ENCODE peak calls at places on chromosomes 7 and 10, in five cellular contexts. One of them, this sample, is unnamed.

GRCh38 chr10:76296885-76297775 is 865.7 kb downstream of the LRMDA start:
- DNase-seq in HFF-Myc: no peak
- DNase-seq in pancreas: no peak
- DNase-seq in AG04450: no peak
- DNase-seq in mammary epithelial cell: no peak
- DNase-seq in this sample: no peak

GRCh38 chr10:230758-231157 is 95.5 kb downstream of the ZMYND11 start:
- DNase-seq in HFF-Myc: no peak
- DNase-seq in pancreas: no peak
- DNase-seq in AG04450: no peak
- DNase-seq in mammary epithelial cell: no peak
- DNase-seq in this sample: no peak

GRCh38 chr10:96038476-96039387 is 4.7 kb upstream of the CCNJ start:
- DNase-seq in HFF-Myc: no peak
- DNase-seq in pancreas: no peak
- DNase-seq in AG04450: no peak
- DNase-seq in mammary epithelial cell: peak; percentile 58
- DNase-seq in this sample: no peak

GRCh38 chr7:46139079-46139478 is 218.0 kb upstream of the IGFBP3 start:
- DNase-seq in HFF-Myc: no peak
- DNase-seq in pancreas: no peak
- DNase-seq in AG04450: peak; percentile 81
- DNase-seq in mammary epithelial cell: peak; percentile 76
- DNase-seq in this sample: no peak

GRCh38 chr10:82889703-82890102 is 1014.7 kb downstream of the NRG3 start:
- DNase-seq in HFF-Myc: no peak
- DNase-seq in pancreas: no peak
- DNase-seq in AG04450: no peak
- DNase-seq in mammary epithelial cell: no peak
- DNase-seq in this sample: no peak

GRCh38 chr7:148898845-148899474 is 14.9 kb upstream of the EZH2 start:
- DNase-seq in HFF-Myc: no peak
- DNase-seq in pancreas: no peak
- DNase-seq in AG04450: no peak
- DNase-seq in mammary epithelial cell: no peak
- DNase-seq in this sample: no peak

GRCh38 chr7:158734861-158735260 is 30.3 kb upstream of the NCAPG2 start:
- DNase-seq in HFF-Myc: no peak
- DNase-seq in pancreas: no peak
- DNase-seq in AG04450: no peak
- DNase-seq in mammary epithelial cell: no peak
- DNase-seq in this sample: no peak

GRCh38 chr10:124652701-124653100 is 91.5 kb downstream of the FAM53B start:
- DNase-seq in HFF-Myc: no peak
- DNase-seq in pancreas: no peak
- DNase-seq in AG04450: no peak
- DNase-seq in mammary epithelial cell: no peak
- DNase-seq in this sample: no peak

GRCh38 chr7:42053834-42054233 is 183.2 kb downstream of the GLI3 start:
- DNase-seq in HFF-Myc: no peak
- DNase-seq in pancreas: no peak
- DNase-seq in AG04450: no peak
- DNase-seq in mammary epithelial cell: no peak
- DNase-seq in this sample: no peak

GRCh38 chr7:138864667-138865066 is 66.7 kb upstream of the ATP6V0A4 start:
- DNase-seq in HFF-Myc: peak; percentile 31
- DNase-seq in pancreas: no peak
- DNase-seq in AG04450: peak; percentile 24
- DNase-seq in mammary epithelial cell: peak; percentile 90
- DNase-seq in this sample: no peak

GRCh38 chr10:79380125-79380917 is 33.1 kb downstream of the PPIF start:
- DNase-seq in HFF-Myc: no peak
- DNase-seq in pancreas: no peak
- DNase-seq in AG04450: no peak
- DNase-seq in mammary epithelial cell: no peak
- DNase-seq in this sample: no peak

GRCh38 chr7:151838861-151839381 is 38.0 kb downstream of the PRKAG2 start:
- DNase-seq in HFF-Myc: no peak
- DNase-seq in pancreas: no peak
- DNase-seq in AG04450: no peak
- DNase-seq in mammary epithelial cell: no peak
- DNase-seq in this sample: peak; percentile 87

GRCh38 chr7:106217089-106217542 is 67.7 kb downstream of the NAMPT start:
- DNase-seq in HFF-Myc: peak; percentile 40
- DNase-seq in pancreas: peak; percentile 48
- DNase-seq in AG04450: no peak
- DNase-seq in mammary epithelial cell: peak; percentile 12
- DNase-seq in this sample: peak; percentile 76

GRCh38 chr7:53984776-53985175 is 557.4 kb upstream of the VSTM2A start:
- DNase-seq in HFF-Myc: no peak
- DNase-seq in pancreas: no peak
- DNase-seq in AG04450: no peak
- DNase-seq in mammary epithelial cell: peak; percentile 29
- DNase-seq in this sample: no peak

GRCh38 chr10:118621304-118621942 is 26.0 kb upstream of the PRLHR start:
- DNase-seq in HFF-Myc: no peak
- DNase-seq in pancreas: no peak
- DNase-seq in AG04450: no peak
- DNase-seq in mammary epithelial cell: no peak
- DNase-seq in this sample: peak; percentile 25

GRCh38 chr10:86450806-86451603 is 70.6 kb downstream of the WAPL start:
- DNase-seq in HFF-Myc: no peak
- DNase-seq in pancreas: no peak
- DNase-seq in AG04450: no peak
- DNase-seq in mammary epithelial cell: no peak
- DNase-seq in this sample: no peak

GRCh38 chr10:89668391-89669180 is 23.5 kb upstream of the PANK1 start:
- DNase-seq in HFF-Myc: no peak
- DNase-seq in pancreas: no peak
- DNase-seq in AG04450: no peak
- DNase-seq in mammary epithelial cell: peak; percentile 16
- DNase-seq in this sample: no peak

GRCh38 chr10:508726-509125 is 180.7 kb downstream of the DIP2C start:
- DNase-seq in HFF-Myc: no peak
- DNase-seq in pancreas: no peak
- DNase-seq in AG04450: no peak
- DNase-seq in mammary epithelial cell: no peak
- DNase-seq in this sample: no peak

GRCh38 chr10:49160110-49160509 is 26.3 kb upstream of the FAM170B start:
- DNase-seq in HFF-Myc: no peak
- DNase-seq in pancreas: no peak
- DNase-seq in AG04450: no peak
- DNase-seq in mammary epithelial cell: no peak
- DNase-seq in this sample: no peak

GRCh38 chr10:110006358-110007170 is 1.2 kb upstream of the ADD3 start:
- DNase-seq in HFF-Myc: no peak
- DNase-seq in pancreas: no peak
- DNase-seq in AG04450: no peak
- DNase-seq in mammary epithelial cell: peak; percentile 24
- DNase-seq in this sample: peak; percentile 30

GRCh38 chr10:124035928-124036558 is 57.4 kb downstream of the CHST15 start:
- DNase-seq in HFF-Myc: no peak
- DNase-seq in pancreas: no peak
- DNase-seq in AG04450: no peak
- DNase-seq in mammary epithelial cell: no peak
- DNase-seq in this sample: peak; percentile 75

GRCh38 chr10:117139581-117140524 is 1.8 kb upstream of the VAX1 start:
- DNase-seq in HFF-Myc: no peak
- DNase-seq in pancreas: no peak
- DNase-seq in AG04450: no peak
- DNase-seq in mammary epithelial cell: no peak
- DNase-seq in this sample: no peak

GRCh38 chr7:19122018-19122588 is 4.7 kb upstream of the TWIST1 start:
- DNase-seq in HFF-Myc: no peak
- DNase-seq in pancreas: no peak
- DNase-seq in AG04450: no peak
- DNase-seq in mammary epithelial cell: peak; percentile 36
- DNase-seq in this sample: no peak

GRCh38 chr10:124626759-124627380 is 117.3 kb downstream of the FAM53B start:
- DNase-seq in HFF-Myc: no peak
- DNase-seq in pancreas: no peak
- DNase-seq in AG04450: no peak
- DNase-seq in mammary epithelial cell: peak; percentile 82
- DNase-seq in this sample: peak; percentile 64

GRCh38 chr7:115230882-115231508 is 309.1 kb downstream of the MDFIC start:
- DNase-seq in HFF-Myc: peak; percentile 95
- DNase-seq in pancreas: no peak
- DNase-seq in AG04450: peak; percentile 74
- DNase-seq in mammary epithelial cell: peak; percentile 95
- DNase-seq in this sample: no peak

GRCh38 chr10:77810446-77811335 is 115.9 kb downstream of the DLG5 start:
- DNase-seq in HFF-Myc: no peak
- DNase-seq in pancreas: no peak
- DNase-seq in AG04450: no peak
- DNase-seq in mammary epithelial cell: no peak
- DNase-seq in this sample: no peak

GRCh38 chr10:2925631-2926030 is 141.7 kb upstream of the PFKP start:
- DNase-seq in HFF-Myc: no peak
- DNase-seq in pancreas: peak; percentile 65
- DNase-seq in AG04450: no peak
- DNase-seq in mammary epithelial cell: no peak
- DNase-seq in this sample: no peak

GRCh38 chr7:140609646-140610045 is 31.0 kb downstream of the DENND2A start:
- DNase-seq in HFF-Myc: no peak
- DNase-seq in pancreas: no peak
- DNase-seq in AG04450: no peak
- DNase-seq in mammary epithelial cell: peak; percentile 67
- DNase-seq in this sample: no peak

GRCh38 chr10:11670311-11670825 is 58.9 kb upstream of the USP6NL start:
- DNase-seq in HFF-Myc: no peak
- DNase-seq in pancreas: no peak
- DNase-seq in AG04450: no peak
- DNase-seq in mammary epithelial cell: no peak
- DNase-seq in this sample: no peak

GRCh38 chr10:60073781-60074656 is 167.7 kb upstream of the CCDC6 start:
- DNase-seq in HFF-Myc: no peak
- DNase-seq in pancreas: no peak
- DNase-seq in AG04450: no peak
- DNase-seq in mammary epithelial cell: no peak
- DNase-seq in this sample: no peak

GRCh38 chr10:61836888-61837747 is 64.4 kb upstream of the ARID5B start:
- DNase-seq in HFF-Myc: peak; percentile 60
- DNase-seq in pancreas: no peak
- DNase-seq in AG04450: peak; percentile 43
- DNase-seq in mammary epithelial cell: peak; percentile 60
- DNase-seq in this sample: no peak

GRCh38 chr7:9939171-9939570 is 1034.5 kb upstream of the PHF14 start:
- DNase-seq in HFF-Myc: no peak
- DNase-seq in pancreas: no peak
- DNase-seq in AG04450: no peak
- DNase-seq in mammary epithelial cell: no peak
- DNase-seq in this sample: no peak

GRCh38 chr7:9937944-9938631 is 1035.6 kb upstream of the PHF14 start:
- DNase-seq in HFF-Myc: no peak
- DNase-seq in pancreas: no peak
- DNase-seq in AG04450: no peak
- DNase-seq in mammary epithelial cell: peak; percentile 0
- DNase-seq in this sample: no peak
- H3K4me3 ChIP-seq in HFF-Myc: no peak overlapping the region
- H3K4me3 ChIP-seq in pancreas: no peak overlapping the region
- H3K4me3 ChIP-seq in AG04450: no peak overlapping the region
- H3K4me3 ChIP-seq in mammary epithelial cell: no peak overlapping the region
- H3K4me3 ChIP-seq in this sample: no peak overlapping the region

DNA sequence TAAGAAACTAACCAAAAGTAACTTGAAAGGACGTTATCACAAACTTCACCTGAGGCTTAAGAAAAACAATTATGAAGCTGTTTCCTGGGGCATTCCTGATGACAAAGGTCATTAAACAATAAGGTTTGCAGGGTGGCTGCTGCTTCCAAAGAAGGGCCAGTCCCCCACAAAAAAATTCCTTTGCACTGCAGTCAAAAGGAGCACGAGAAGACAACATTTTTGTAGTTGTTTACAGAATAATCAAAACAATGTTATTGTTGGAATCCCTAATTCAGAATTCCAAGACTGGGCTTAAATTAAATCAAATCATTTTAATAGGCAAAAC is 398 bp upstream of the USP54 start:
- DNase-seq in HFF-Myc: no peak
- DNase-seq in pancreas: no peak
- DNase-seq in AG04450: no peak
- DNase-seq in mammary epithelial cell: no peak
- DNase-seq in this sample: no peak
- H3K4me3 ChIP-seq in HFF-Myc: no peak overlapping the region
- H3K4me3 ChIP-seq in pancreas: no peak overlapping the region
- H3K4me3 ChIP-seq in AG04450: no peak overlapping the region
- H3K4me3 ChIP-seq in mammary epithelial cell: peak overlapping the region; percentile 28
- H3K4me3 ChIP-seq in this sample: peak overlapping the region; percentile 24

DNA sequence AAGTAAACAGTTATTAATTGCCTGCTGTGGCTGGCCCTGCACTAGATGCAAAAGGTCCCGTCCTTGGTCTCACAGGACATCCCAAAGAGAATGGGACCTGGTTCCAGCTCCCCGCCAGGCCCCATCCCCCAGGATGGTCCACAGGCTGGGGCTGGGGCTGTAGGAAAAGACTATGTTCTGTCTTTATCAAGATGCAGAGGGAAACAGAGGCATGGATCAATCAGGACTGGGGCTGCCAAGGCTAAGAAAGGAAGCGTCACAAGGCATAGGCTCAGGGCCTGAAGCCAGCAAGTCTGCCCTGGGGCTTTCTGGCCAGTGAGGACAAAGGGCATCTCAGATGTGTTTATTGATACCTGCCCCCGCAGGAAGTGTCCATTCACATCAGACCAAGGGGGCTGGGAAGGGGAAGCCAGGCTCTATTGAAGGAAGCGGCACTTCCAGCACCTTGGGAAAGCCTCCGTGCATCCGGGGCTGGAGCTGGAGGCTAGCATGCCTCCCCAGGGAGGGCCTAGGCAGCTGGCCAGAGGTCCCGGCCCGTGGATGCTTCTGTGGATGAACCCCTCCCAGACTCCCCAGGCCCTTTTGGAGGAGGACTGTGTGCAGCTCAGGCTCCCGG is 5.8 kb downstream of the VSIR start:
- DNase-seq in HFF-Myc: no peak
- DNase-seq in pancreas: no peak
- DNase-seq in AG04450: no peak
- DNase-seq in mammary epithelial cell: no peak
- DNase-seq in this sample: peak; percentile 87
- H3K4me3 ChIP-seq in HFF-Myc: no peak overlapping the region
- H3K4me3 ChIP-seq in pancreas: no peak overlapping the region
- H3K4me3 ChIP-seq in AG04450: no peak overlapping the region
- H3K4me3 ChIP-seq in mammary epithelial cell: no peak overlapping the region
- H3K4me3 ChIP-seq in this sample: no peak overlapping the region

GRCh38 chr10:42638053-42638820 is at the start of gene ZNF33B:
- DNase-seq in HFF-Myc: peak; percentile 86
- DNase-seq in pancreas: peak; percentile 97
- DNase-seq in AG04450: peak; percentile 79
- DNase-seq in mammary epithelial cell: peak; percentile 97
- DNase-seq in this sample: peak; percentile 98

GRCh38 chr10:42637648-42638052 is 720 bp downstream of the ZNF33B start:
- DNase-seq in HFF-Myc: no peak
- DNase-seq in pancreas: no peak
- DNase-seq in AG04450: no peak
- DNase-seq in mammary epithelial cell: no peak
- DNase-seq in this sample: no peak

GRCh38 chr10:42638821-42639270 is 476 bp upstream of the ZNF33B start:
- DNase-seq in HFF-Myc: no peak
- DNase-seq in pancreas: no peak
- DNase-seq in AG04450: no peak
- DNase-seq in mammary epithelial cell: no peak
- DNase-seq in this sample: no peak

GRCh38 chr10:42635098-42635497 is 3.3 kb downstream of the ZNF33B start:
- DNase-seq in HFF-Myc: no peak
- DNase-seq in pancreas: no peak
- DNase-seq in AG04450: no peak
- DNase-seq in mammary epithelial cell: no peak
- DNase-seq in this sample: no peak

GRCh38 chr10:42637142-42637541 is 1.2 kb downstream of the ZNF33B start:
- DNase-seq in HFF-Myc: no peak
- DNase-seq in pancreas: no peak
- DNase-seq in AG04450: no peak
- DNase-seq in mammary epithelial cell: no peak
- DNase-seq in this sample: no peak
- H3K4me3 ChIP-seq in HFF-Myc: peak overlapping the region; percentile 82
- H3K4me3 ChIP-seq in pancreas: peak overlapping the region; percentile 36
- H3K4me3 ChIP-seq in AG04450: no peak overlapping the region
- H3K4me3 ChIP-seq in mammary epithelial cell: peak overlapping the region; percentile 84
- H3K4me3 ChIP-seq in this sample: peak overlapping the region; percentile 81

This sample was measured in upper lobe of left lung.